ENCODE peak calls at places on chromosomes 11 and 22, in ten cellular contexts. T is hepatocyte; P is non-pigmented ciliary epithelial cell; Y is AG08396; L is activated T-cell treated with anti-CD3 and anti-CD28 coated beads, Interleukin-2, amount 50 U/mL, for 48 hours; G is sciatic nerve; K is brain microvascular endothelial cell; W is T-helper 1 cell; S is hippocampal formation; X is NCI-H2029 treated with DMSO at 0.1 percent for 48 hours. J is an unnamed sample.

GRCh38 chr22:50498322-50498861 is 9.1 kb downstream of the LMF2 start:
- DNase-seq in P (no peak), Y (peak; percentile 74), L (peak; percentile 80), W (peak; percentile 64), S (peak; percentile 42), K (peak; percentile 48), G (no peak), T (peak; percentile 83), X (peak; percentile 29), J (peak; percentile 77)

GRCh38 chr22:20088263-20088648 is 8.2 kb downstream of the DGCR8 start:
- DNase-seq in W (no peak), X (no peak), T (no peak), S (no peak), P (no peak), Y (no peak), L (no peak), K (no peak), G (no peak), J (no peak)

GRCh38 chr11:104051806-104052205 is 15.4 kb downstream of the DDI1 start:
- DNase-seq in S (no peak), X (no peak), G (no peak), P (no peak), W (no peak), Y (no peak), T (no peak), K (no peak), L (no peak), J (no peak)

GRCh38 chr11:108122166-108122628 is 830 bp downstream of the ACAT1 start:
- DNase-seq in T (peak; percentile 16), X (no peak), S (no peak), W (no peak), P (no peak), Y (peak; percentile 24), K (peak; percentile 22), G (no peak), L (no peak), J (no peak)

GRCh38 chr22:41021039-41021654 is 70.0 kb downstream of the RBX1 start:
- DNase-seq in S (no peak), P (no peak), G (no peak), T (peak; percentile 23), L (no peak), X (no peak), K (no peak), Y (no peak), W (no peak), J (no peak)

GRCh38 chr11:83818349-83818748 is 532.2 kb upstream of the CCDC90B start:
- DNase-seq in W (no peak), L (no peak), T (no peak), Y (no peak), X (no peak), S (no peak), P (no peak), K (peak; percentile 24), G (no peak), J (peak; percentile 62)

GRCh38 chr22:49197500-49197899 is 630.2 kb downstream of the BRD1 start:
- DNase-seq in S (peak; percentile 13), L (no peak), Y (no peak), T (no peak), K (no peak), P (no peak), X (no peak), G (peak; percentile 55), W (no peak), J (no peak)

GRCh38 chr11:17036666-17037658 is 22.7 kb upstream of the PLEKHA7 start:
- DNase-seq in L (no peak), S (no peak), T (peak; percentile 6), Y (no peak), X (no peak), K (no peak), G (no peak), W (peak; percentile 6), P (no peak), J (no peak)

GRCh38 chr22:39502789-39503464 is 837 bp downstream of the MIEF1 start:
- DNase-seq in T (peak; percentile 49), P (no peak), G (no peak), X (no peak), Y (no peak), S (no peak), W (no peak), K (no peak), L (no peak), J (no peak)

GRCh38 chr11:77019976-77020591 is 14.1 kb upstream of the B3GNT6 start:
- DNase-seq in X (no peak), G (no peak), K (peak; percentile 65), P (peak; percentile 36), L (no peak), W (no peak), Y (no peak), S (no peak), T (peak; percentile 24), J (peak; percentile 70)

GRCh38 chr22:29030618-29031235 is 30.9 kb downstream of the C22orf31 start:
- DNase-seq in L (no peak), P (peak; percentile 36), Y (peak; percentile 91), G (peak; percentile 80), T (peak; percentile 90), S (peak; percentile 5), W (no peak), X (peak; percentile 6), K (peak; percentile 59), J (peak; percentile 95)

GRCh38 chr11:117823294-117823940 is 1.1 kb downstream of the FXYD2 start:
- DNase-seq in S (no peak), Y (no peak), L (peak; percentile 59), G (peak; percentile 65), P (no peak), K (peak; percentile 27), X (no peak), T (no peak), W (no peak), J (peak; percentile 68)

GRCh38 chr11:134071766-134072403 is 3.0 kb downstream of the JAM3 start:
- DNase-seq in L (no peak), T (no peak), Y (no peak), X (peak; percentile 41), W (no peak), S (no peak), K (no peak), P (no peak), G (no peak), J (no peak)

GRCh38 chr11:47376543-47377371 is 1.6 kb downstream of the SPI1 start:
- DNase-seq in G (no peak), P (no peak), Y (no peak), X (no peak), K (no peak), L (no peak), W (no peak), T (no peak), S (no peak), J (no peak)

GRCh38 chr11:20362481-20362880 is 1.0 kb upstream of the HTATIP2 start:
- DNase-seq in L (no peak), K (no peak), Y (no peak), W (no peak), P (no peak), X (no peak), S (no peak), T (no peak), G (no peak), J (no peak)

GRCh38 chr11:8318536-8318935 is 54.9 kb upstream of the LMO1 start:
- DNase-seq in L (no peak), W (no peak), P (no peak), S (no peak), K (no peak), G (no peak), Y (no peak), T (no peak), X (no peak), J (no peak)

GRCh38 chr22:46289244-46289891 is 7.3 kb upstream of the GTSE1 start:
- DNase-seq in K (no peak), W (no peak), S (no peak), T (no peak), P (no peak), Y (no peak), G (no peak), X (no peak), L (no peak), J (no peak)

GRCh38 chr11:47986742-47987141 is 6.4 kb downstream of the PTPRJ start:
- DNase-seq in W (no peak), G (no peak), X (no peak), S (no peak), K (no peak), P (no peak), Y (no peak), T (peak; percentile 53), L (no peak), J (peak; percentile 76)

GRCh38 chr11:43447124-43447523 is 88.4 kb downstream of the TTC17 start:
- DNase-seq in W (peak; percentile 2), P (no peak), Y (no peak), S (no peak), G (no peak), L (no peak), K (no peak), T (no peak), X (no peak), J (no peak)

GRCh38 chr11:46551261-46551660 is 42.6 kb downstream of the AMBRA1 start:
- DNase-seq in W (no peak), G (no peak), P (no peak), K (no peak), S (no peak), Y (no peak), X (no peak), T (no peak), L (no peak), J (no peak)

GRCh38 chr11:66906077-66906929 is 49.4 kb downstream of the LRFN4 start:
- DNase-seq in K (peak; percentile 33), P (no peak), X (no peak), L (no peak), W (no peak), T (no peak), Y (no peak), S (no peak), G (peak; percentile 78), J (peak; percentile 16)

GRCh38 chr11:128587415-128587814 is at the start of gene ETS1:
- DNase-seq in S (no peak), T (no peak), W (no peak), P (no peak), Y (no peak), K (no peak), X (peak; percentile 23), L (no peak), G (no peak), J (peak; percentile 34)

GRCh38 chr11:10118830-10119229 is 175.2 kb downstream of the SBF2 start:
- DNase-seq in Y (no peak), L (no peak), G (no peak), T (no peak), S (no peak), K (no peak), W (no peak), X (no peak), P (no peak), J (no peak)

GRCh38 chr11:12642040-12642439 is 32.2 kb upstream of the TEAD1 start:
- DNase-seq in L (no peak), X (no peak), S (no peak), W (no peak), Y (no peak), K (peak; percentile 20), P (no peak), T (peak; percentile 15), G (no peak), J (no peak)

GRCh38 chr11:7020183-7020917 is at the start of the genes NLRP14 and ZNF214:
- DNase-seq in G (peak; percentile 94), P (peak; percentile 68), X (peak; percentile 23), T (peak; percentile 96), Y (peak; percentile 96), S (peak; percentile 82), K (peak; percentile 90), L (peak; percentile 20), W (no peak), J (peak; percentile 92)

GRCh38 chr11:69925366-69926196 is 106.4 kb upstream of the FGF3 start:
- DNase-seq in L (no peak), Y (no peak), X (no peak), T (no peak), S (no peak), K (no peak), W (no peak), P (no peak), G (no peak), J (no peak)

GRCh38 chr22:50504245-50505211 is 3.0 kb downstream of the LMF2 start:
- DNase-seq in W (no peak), L (no peak), S (no peak), T (peak; percentile 9), G (no peak), Y (no peak), K (no peak), P (no peak), X (no peak), J (no peak)

GRCh38 chr22:24076091-24076867 is 65.2 kb downstream of the CABIN1 start:
- DNase-seq in S (no peak), L (no peak), G (peak; percentile 40), T (no peak), P (no peak), K (no peak), Y (no peak), X (no peak), W (no peak), J (peak; percentile 25)